ENCODE peak calls at places on chromosomes 7 and 10, in eight cellular contexts. M is psoas muscle; V is CD8-positive, alpha-beta T cell; X is ovary; E is left ventricle myocardium inferior; R is thoracic aorta; U is cardiac muscle cell; Y is ascending aorta. P is an unnamed sample.
A peak's percentile ranks its signal among the peaks of the same experiment; 100 is the strongest.

GRCh38 chr7:137869260-137869659 is 22.5 kb upstream of the DGKI start:
- DNase-seq in E (no peak), U (no peak), V (no peak), R (no peak), M (no peak), X (no peak), Y (no peak), P (no peak)

GRCh38 chr7:129298268-129298893 is 73.6 kb downstream of the AHCYL2 start:
- DNase-seq in U (peak; percentile 59), Y (no peak), E (no peak), V (peak; percentile 55), X (peak; percentile 24), M (peak; percentile 25), R (no peak), P (peak; percentile 80)

GRCh38 chr7:154777023-154777422 is 225.9 kb downstream of the PAXIP1 start:
- DNase-seq in X (no peak), R (no peak), E (no peak), M (no peak), V (no peak), U (peak; percentile 13), Y (no peak), P (peak; percentile 70)

GRCh38 chr10:24303522-24304310 is 94.8 kb downstream of the KIAA1217 start:
- DNase-seq in R (no peak), M (no peak), E (no peak), Y (no peak), U (no peak), V (no peak), X (peak; percentile 39), P (no peak)

GRCh38 chr10:71099731-71100361 is 112.5 kb upstream of the UNC5B start:
- DNase-seq in U (no peak), E (no peak), Y (no peak), X (no peak), V (no peak), M (no peak), R (no peak), P (no peak)

GRCh38 chr10:7300327-7300726 is 110.5 kb downstream of the SFMBT2 start:
- DNase-seq in R (no peak), V (no peak), M (no peak), Y (no peak), X (no peak), U (no peak), E (no peak), P (peak; percentile 82)

GRCh38 chr7:130141161-130141857 is 63.9 kb downstream of the TMEM209 start:
- DNase-seq in M (peak; percentile 42), Y (no peak), V (peak; percentile 47), U (peak; percentile 80), R (no peak), E (peak; percentile 54), X (peak; percentile 84), P (peak; percentile 90)

GRCh38 chr10:29535012-29535777 is 99.6 kb downstream of the SVIL start:
- DNase-seq in E (peak; percentile 51), Y (no peak), V (no peak), X (peak; percentile 39), R (no peak), M (peak; percentile 60), U (peak; percentile 58), P (peak; percentile 92)

GRCh38 chr10:111598433-111599059 is 521.7 kb downstream of the ADRA2A start:
- DNase-seq in X (peak; percentile 10), Y (no peak), M (peak; percentile 6), U (peak; percentile 83), E (no peak), R (no peak), V (peak; percentile 31), P (peak; percentile 87)

GRCh38 chr7:99638731-99639130 is 22.0 kb downstream of the ZSCAN25 start:
- DNase-seq in Y (no peak), E (no peak), V (no peak), X (no peak), M (no peak), R (no peak), U (no peak), P (no peak)

GRCh38 chr10:30186371-30186875 is 127.0 kb upstream of the JCAD start:
- DNase-seq in X (no peak), E (no peak), M (no peak), V (no peak), U (no peak), R (no peak), Y (no peak), P (no peak)

GRCh38 chr10:80568306-80568705 is 30.6 kb downstream of the SH2D4B start:
- DNase-seq in E (no peak), V (no peak), Y (no peak), M (no peak), X (no peak), R (no peak), U (no peak), P (no peak)

GRCh38 chr10:87095241-87095945 is 387 bp downstream of the SHLD2 start:
- DNase-seq in Y (peak; percentile 50), M (peak; percentile 90), R (peak; percentile 68), E (peak; percentile 85), U (peak; percentile 84), X (peak; percentile 72), V (peak; percentile 73), P (peak; percentile 91)

GRCh38 chr7:127968547-127968946 is 62.7 kb downstream of the LRRC4 start:
- DNase-seq in U (no peak), R (no peak), E (no peak), V (no peak), M (no peak), X (no peak), Y (no peak), P (no peak)

GRCh38 chr10:34109952-34110702 is 705.0 kb downstream of the PARD3 start:
- DNase-seq in M (no peak), V (no peak), X (no peak), U (no peak), E (no peak), R (no peak), Y (no peak), P (no peak)
- H3K27ac ChIP-seq in M (no peak overlapping the region), V (no peak overlapping the region), X (no peak overlapping the region), U (no peak overlapping the region), E (peak overlapping the region; percentile 33), R (no peak overlapping the region), Y (no peak overlapping the region), P (no peak overlapping the region)

GRCh38 chr7:79810945-79811344 is 323.7 kb upstream of the GNAI1 start:
- DNase-seq in M (no peak), Y (no peak), R (no peak), X (no peak), V (no peak), E (no peak), U (no peak), P (no peak)

DNA sequence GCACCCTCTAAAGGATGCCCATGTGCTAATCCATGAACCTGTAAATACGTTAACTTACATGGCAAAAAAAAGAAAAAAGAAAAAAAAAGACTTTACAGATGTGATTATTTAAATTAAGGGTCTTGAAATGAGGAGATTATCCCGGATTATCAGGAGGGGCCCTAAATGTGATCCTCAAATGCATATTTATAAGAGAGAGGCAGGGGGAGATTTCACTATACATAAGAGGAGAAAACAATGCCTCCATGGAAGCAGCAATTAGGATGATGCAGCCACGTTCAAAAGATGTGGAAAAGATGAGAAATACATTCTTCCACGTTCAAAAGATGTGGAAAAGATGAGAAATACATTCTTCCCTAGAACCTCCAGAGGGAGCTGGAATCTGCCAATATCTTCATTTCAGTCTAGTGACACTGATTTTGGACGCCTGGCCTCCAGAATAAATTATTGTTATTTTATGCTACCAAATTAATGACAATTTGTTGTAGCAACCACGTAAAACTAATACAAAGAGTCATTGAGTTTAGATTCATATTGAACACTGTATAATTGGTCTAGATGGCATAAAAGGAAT is 328.4 kb upstream of the GNAI1 start:
- DNase-seq in U (no peak), Y (no peak), V (no peak), E (no peak), X (no peak), R (no peak), M (no peak), P (no peak)
- TF ChIP-seq CTCF in U (peak; percentile 54), Y (no peak), V (no peak), E (peak; percentile 21), X (no peak), R (no peak), M (no peak), P (peak; percentile 54)

DNA sequence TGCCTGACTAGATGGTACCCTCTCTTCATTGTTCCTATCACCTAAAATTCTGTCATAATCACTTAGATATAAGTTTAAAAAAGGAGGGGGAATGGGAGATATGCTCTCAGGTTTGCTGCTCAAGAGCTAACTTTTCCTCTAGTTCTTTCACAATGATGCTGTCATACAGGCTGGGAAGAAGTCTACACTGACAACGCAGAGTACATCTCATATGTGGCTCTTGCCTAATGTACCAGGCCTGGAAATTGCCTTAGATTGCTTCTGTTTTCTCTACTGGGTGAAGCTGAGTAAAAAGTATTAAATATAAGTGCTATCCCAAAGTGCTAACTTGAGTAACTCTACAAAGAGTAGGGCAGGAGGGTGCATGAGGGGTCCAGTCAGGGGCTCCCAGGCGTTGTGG is 43.8 kb upstream of the BET1 start:
- DNase-seq in V (no peak), R (no peak), X (no peak), U (no peak), E (no peak), Y (no peak), M (no peak), P (no peak)
- H3K27ac ChIP-seq in V (no peak overlapping the region), R (no peak overlapping the region), X (no peak overlapping the region), U (peak overlapping the region; percentile 74), E (no peak overlapping the region), Y (no peak overlapping the region), M (no peak overlapping the region), P (no peak overlapping the region)

GRCh38 chr7:101127460-101128039 is 646 bp downstream of the SERPINE1 start:
- DNase-seq in V (no peak), Y (no peak), X (no peak), M (no peak), E (no peak), R (no peak), U (no peak), P (no peak)

GRCh38 chr7:101125989-101126650 is 784 bp upstream of the SERPINE1 start:
- DNase-seq in M (peak; percentile 82), X (peak; percentile 95), E (peak; percentile 78), R (no peak), Y (no peak), U (no peak), V (no peak), P (no peak)

GRCh38 chr7:101128040-101128834 is 1.3 kb downstream of the SERPINE1 start:
- DNase-seq in V (no peak), M (no peak), R (no peak), U (no peak), Y (no peak), X (no peak), E (no peak), P (no peak)

GRCh38 chr7:101124376-101125056 is 2.4 kb upstream of the SERPINE1 start:
- DNase-seq in Y (no peak), E (no peak), M (no peak), R (no peak), V (no peak), X (no peak), U (no peak), P (no peak)

DNA sequence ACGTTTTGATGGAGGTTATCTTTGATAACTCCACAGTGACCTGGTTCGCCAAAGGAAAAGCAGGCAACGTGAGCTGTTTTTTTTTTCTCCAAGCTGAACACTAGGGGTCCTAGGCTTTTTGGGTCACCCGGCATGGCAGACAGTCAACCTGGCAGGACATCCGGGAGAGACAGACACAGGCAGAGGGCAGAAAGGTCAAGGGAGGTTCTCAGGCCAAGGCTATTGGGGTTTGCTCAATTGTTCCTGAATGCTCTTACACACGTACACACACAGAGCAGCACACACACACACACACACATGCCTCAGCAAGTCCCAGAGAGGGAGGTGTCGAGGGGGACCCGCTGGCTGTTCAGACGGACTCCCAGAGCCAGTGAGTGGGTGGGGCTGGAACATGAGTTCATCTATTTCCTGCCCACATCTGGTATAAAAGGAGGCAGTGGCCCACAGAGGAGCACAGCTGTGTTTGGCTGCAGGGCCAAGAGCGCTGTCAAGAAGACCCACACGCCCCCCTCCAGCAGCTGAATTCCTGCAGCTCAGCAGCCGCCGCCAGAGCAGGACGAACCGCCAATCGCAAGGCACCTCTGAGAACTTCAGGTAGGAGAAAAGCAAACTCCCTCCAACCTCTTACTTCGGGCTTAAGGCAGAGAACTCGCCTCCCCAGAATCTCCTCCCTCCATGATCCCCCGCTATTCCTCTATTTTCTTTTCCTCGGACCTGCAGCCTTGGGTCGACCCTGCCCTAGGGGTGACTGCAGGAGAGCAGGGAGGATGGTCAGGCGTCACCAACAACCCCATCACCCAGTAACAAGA is at the start of gene SERPINE1:
- DNase-seq in X (peak; percentile 98), V (peak; percentile 58), Y (peak; percentile 93), R (peak; percentile 97), E (peak; percentile 87), U (peak; percentile 69), M (peak; percentile 91), P (peak; percentile 90)
- TF ChIP-seq CTCF in X (no peak), V (no peak), Y (peak; percentile 24), R (no peak), E (peak; percentile 37), U (peak; percentile 30), M (no peak), P (peak; percentile 59)